ENCODE peak calls at places on chromosomes 16 and 17, in eight cellular contexts. I, C, O, J, U, S, A and Q are unnamed samples.

GRCh38 chr17:8894673-8895578 is 27.5 kb upstream of the PIK3R6 start:
- DNase-seq in I (peak; percentile 29), C (peak; percentile 53), O (peak; percentile 73), J (peak; percentile 70), U (peak; percentile 53), S (peak; percentile 63), A (peak; percentile 51), Q (peak; percentile 46)

GRCh38 chr17:41868568-41868967 is 3.3 kb upstream of the KLHL11 start:
- DNase-seq in I (no peak), C (no peak), O (no peak), J (no peak), U (no peak), S (no peak), A (no peak), Q (no peak)

GRCh38 chr16:24552705-24553104 is 13.3 kb downstream of the RBBP6 start:
- DNase-seq in I (no peak), C (no peak), O (no peak), J (no peak), U (no peak), S (no peak), A (no peak), Q (no peak)

GRCh38 chr16:7086842-7087616 is 245.6 kb upstream of the RBFOX1 start:
- DNase-seq in I (no peak), C (no peak), O (peak; percentile 55), J (no peak), U (peak; percentile 33), S (peak; percentile 69), A (no peak), Q (no peak)

GRCh38 chr16:1789643-1790045 is 3.9 kb downstream of the IGFALS start:
- DNase-seq in I (no peak), C (no peak), O (peak; percentile 55), J (no peak), U (no peak), S (peak; percentile 3), A (no peak), Q (no peak)

GRCh38 chr17:53626286-53626685 is 196.4 kb upstream of the KIF2B start:
- DNase-seq in I (no peak), C (no peak), O (no peak), J (no peak), U (no peak), S (no peak), A (no peak), Q (no peak)

GRCh38 chr16:57634171-57634570 is 5.7 kb downstream of the ADGRG1 start:
- DNase-seq in I (no peak), C (no peak), O (no peak), J (no peak), U (no peak), S (no peak), A (no peak), Q (no peak)

GRCh38 chr17:73356561-73357170 is 44.9 kb upstream of the CDC42EP4 start:
- DNase-seq in I (no peak), C (no peak), O (no peak), J (no peak), U (no peak), S (no peak), A (no peak), Q (no peak)

GRCh38 chr17:48238933-48239602 is 131.5 kb downstream of the SNX11 start:
- DNase-seq in I (no peak), C (no peak), O (no peak), J (no peak), U (no peak), S (no peak), A (no peak), Q (no peak)

GRCh38 chr17:79483122-79483521 is 127.7 kb downstream of the RBFOX3 start:
- DNase-seq in I (no peak), C (no peak), O (no peak), J (no peak), U (no peak), S (no peak), A (no peak), Q (no peak)

GRCh38 chr16:12320298-12320706 is 343.8 kb downstream of the SNX29 start:
- DNase-seq in I (no peak), C (no peak), O (no peak), J (no peak), U (no peak), S (no peak), A (no peak), Q (no peak)

GRCh38 chr17:43329183-43329582 is 69.6 kb upstream of the ARL4D start:
- DNase-seq in I (no peak), C (no peak), O (no peak), J (no peak), U (no peak), S (no peak), A (no peak), Q (no peak)

GRCh38 chr16:86048882-86049585 is 150.1 kb downstream of the IRF8 start:
- DNase-seq in I (no peak), C (peak; percentile 5), O (no peak), J (no peak), U (no peak), S (no peak), A (no peak), Q (no peak)

GRCh38 chr17:28878981-28879380 is 18.6 kb downstream of the FLOT2 start:
- DNase-seq in I (no peak), C (no peak), O (no peak), J (peak; percentile 35), U (no peak), S (peak; percentile 38), A (no peak), Q (no peak)

GRCh38 chr16:80583466-80583865 is 42.7 kb downstream of the DYNLRB2 start:
- DNase-seq in I (peak; percentile 24), C (no peak), O (no peak), J (no peak), U (peak; percentile 19), S (no peak), A (no peak), Q (no peak)

GRCh38 chr16:71288570-71288889 is 672 bp downstream of the CMTR2 start:
- DNase-seq in I (no peak), C (no peak), O (no peak), J (no peak), U (no peak), S (no peak), A (no peak), Q (no peak)

GRCh38 chr17:13541032-13541480 is 60.7 kb downstream of the HS3ST3A1 start:
- DNase-seq in I (no peak), C (no peak), O (no peak), J (no peak), U (no peak), S (no peak), A (no peak), Q (no peak)